ENCODE peak calls at places on chromosomes 7 and 10, in nine cellular contexts. O, L, K, Y, U, P, W, D and N are unnamed samples.

GRCh38 chr7:142303650-142304049 is 45.8 kb upstream of the PRSS58 start:
- DNase-seq in O (no peak), L (no peak), K (no peak), Y (no peak), U (peak), P (no peak), W (peak), D (no peak), N (no peak)

GRCh38 chr7:42549866-42550485 is 313.0 kb upstream of the GLI3 start:
- DNase-seq in O (no peak), L (no peak), K (no peak), Y (no peak), U (no peak), P (peak), W (no peak), D (no peak), N (no peak)

GRCh38 chr7:132933076-132933466 is 148.8 kb downstream of the CHCHD3 start:
- DNase-seq in O (no peak), L (no peak), K (no peak), Y (no peak), U (no peak), P (peak), W (no peak), D (no peak), N (no peak)

GRCh38 chr7:30563326-30563942 is 31.2 kb upstream of the GARS1 start:
- DNase-seq in O (no peak), L (no peak), K (no peak), Y (no peak), U (no peak), P (peak), W (no peak), D (no peak), N (no peak)

GRCh38 chr7:132751282-132751647 is 175.0 kb upstream of the PLXNA4 start:
- DNase-seq in O (no peak), L (no peak), K (no peak), Y (no peak), U (no peak), P (no peak), W (peak), D (no peak), N (no peak)

GRCh38 chr7:114791771-114792170 is 130.1 kb upstream of the MDFIC start:
- DNase-seq in O (no peak), L (no peak), K (no peak), Y (no peak), U (no peak), P (no peak), W (no peak), D (no peak), N (no peak)

GRCh38 chr7:44372560-44373417 is 47.4 kb upstream of the CAMK2B start:
- DNase-seq in O (no peak), L (no peak), K (no peak), Y (no peak), U (no peak), P (no peak), W (no peak), D (no peak), N (no peak)

GRCh38 chr7:78388982-78389381 is 590.4 kb downstream of the PHTF2 start:
- DNase-seq in O (no peak), L (no peak), K (no peak), Y (no peak), U (no peak), P (no peak), W (peak), D (no peak), N (no peak)

GRCh38 chr10:61130366-61130765 is 186.4 kb upstream of the RHOBTB1 start:
- DNase-seq in O (no peak), L (no peak), K (no peak), Y (no peak), U (no peak), P (no peak), W (no peak), D (no peak), N (no peak)

GRCh38 chr7:55280031-55280454 is 85.1 kb upstream of the LANCL2 start:
- DNase-seq in O (peak), L (peak), K (peak), Y (peak), U (peak), P (peak), W (peak), D (peak), N (no peak)

GRCh38 chr7:1665721-1666250 is 4.3 kb upstream of the ELFN1 start:
- DNase-seq in O (peak), L (no peak), K (peak), Y (no peak), U (no peak), P (peak), W (peak), D (no peak), N (no peak)

GRCh38 chr7:1918063-1918645 is 248.1 kb downstream of the ELFN1 start:
- DNase-seq in O (peak), L (no peak), K (no peak), Y (no peak), U (no peak), P (no peak), W (no peak), D (no peak), N (no peak)

GRCh38 chr7:128115326-128115820 is 84.1 kb upstream of the LRRC4 start:
- DNase-seq in O (no peak), L (peak), K (no peak), Y (no peak), U (no peak), P (peak), W (no peak), D (no peak), N (no peak)

GRCh38 chr7:11716185-11716584 is 115.8 kb downstream of the THSD7A start:
- DNase-seq in O (no peak), L (no peak), K (peak), Y (peak), U (no peak), P (peak), W (no peak), D (peak), N (no peak)

GRCh38 chr10:21599582-21599981 is 65.5 kb downstream of the MLLT10 start:
- DNase-seq in O (no peak), L (no peak), K (no peak), Y (peak), U (no peak), P (no peak), W (no peak), D (no peak), N (no peak)

GRCh38 chr10:52322941-52323340 is 8.9 kb downstream of the DKK1 start:
- DNase-seq in O (no peak), L (no peak), K (no peak), Y (no peak), U (no peak), P (no peak), W (no peak), D (no peak), N (no peak)

GRCh38 chr7:36781011-36781738 is 56.9 kb upstream of the AOAH start:
- DNase-seq in O (no peak), L (no peak), K (no peak), Y (no peak), U (peak), P (no peak), W (no peak), D (no peak), N (no peak)

GRCh38 chr10:35202050-35202449 is 75.4 kb downstream of the CREM start:
- DNase-seq in O (no peak), L (no peak), K (no peak), Y (no peak), U (no peak), P (no peak), W (no peak), D (no peak), N (no peak)

GRCh38 chr10:4883079-4883739 is 57.2 kb downstream of the AKR1E2 start:
- DNase-seq in O (peak), L (no peak), K (no peak), Y (peak), U (no peak), P (peak), W (no peak), D (no peak), N (peak)

GRCh38 chr10:132978542-132978941 is 36.2 kb upstream of the CFAP46 start:
- DNase-seq in O (no peak), L (no peak), K (no peak), Y (no peak), U (no peak), P (no peak), W (no peak), D (no peak), N (no peak)
- H3K27ac ChIP-seq in O (no peak), L (no peak), K (no peak), Y (no peak), U (no peak), P (no peak), W (no peak), D (no peak), N (no peak)

DNA sequence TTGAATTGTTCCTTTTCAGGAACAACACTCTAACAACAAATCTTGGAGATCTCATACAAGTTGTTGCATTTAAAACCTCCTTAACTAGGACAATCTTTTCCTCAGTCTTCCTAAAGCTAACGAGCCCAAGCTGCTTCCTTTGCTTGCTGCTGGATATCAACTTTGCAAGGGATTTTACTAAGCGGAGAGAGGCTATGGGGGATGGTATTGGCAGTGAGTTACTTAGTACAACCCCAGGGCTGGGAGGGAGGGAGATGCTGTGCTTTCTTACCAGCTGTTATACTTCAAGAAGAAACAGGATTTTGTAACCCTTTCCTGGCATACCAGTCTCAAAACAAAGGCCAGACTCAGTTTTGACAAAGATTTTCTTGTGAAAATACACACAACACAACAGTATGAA is 19.5 kb upstream of the COL1A2 start:
- DNase-seq in O (peak), L (no peak), K (no peak), Y (peak), U (no peak), P (no peak), W (peak), D (no peak), N (no peak)
- H3K27ac ChIP-seq in O (peak), L (peak), K (no peak), Y (peak), U (no peak), P (no peak), W (peak), D (no peak), N (no peak)

GRCh38 chr10:77498829-77499228 is 138.8 kb downstream of the KCNMA1 start:
- DNase-seq in O (no peak), L (no peak), K (no peak), Y (no peak), U (no peak), P (no peak), W (no peak), D (no peak), N (no peak)
- H3K27ac ChIP-seq in O (no peak), L (no peak), K (peak), Y (no peak), U (no peak), P (no peak), W (no peak), D (peak), N (no peak)

DNA sequence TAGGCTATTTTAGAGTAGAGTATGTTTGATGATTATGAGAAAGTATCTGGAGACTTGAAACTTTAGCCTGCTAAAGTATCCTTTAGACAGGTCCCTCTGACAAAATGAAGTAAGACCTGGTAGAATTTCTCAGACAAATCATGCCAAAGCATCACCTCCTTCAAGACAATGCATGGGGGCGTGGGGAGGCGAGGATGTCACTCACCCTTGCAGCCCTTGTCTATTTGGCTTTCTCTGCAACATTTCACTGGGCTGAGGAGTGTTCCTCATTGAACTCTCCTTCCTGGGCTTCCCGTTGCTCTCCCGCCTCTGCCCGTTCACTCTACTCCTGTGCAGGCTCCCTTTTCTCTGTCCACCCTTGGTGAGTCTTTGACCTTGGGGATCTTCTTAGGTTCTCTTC is 98.5 kb downstream of the JAZF1 start:
- DNase-seq in O (no peak), L (no peak), K (no peak), Y (peak), U (no peak), P (no peak), W (no peak), D (no peak), N (no peak)
- H3K27ac ChIP-seq in O (no peak), L (no peak), K (no peak), Y (no peak), U (no peak), P (no peak), W (no peak), D (no peak), N (no peak)

DNA sequence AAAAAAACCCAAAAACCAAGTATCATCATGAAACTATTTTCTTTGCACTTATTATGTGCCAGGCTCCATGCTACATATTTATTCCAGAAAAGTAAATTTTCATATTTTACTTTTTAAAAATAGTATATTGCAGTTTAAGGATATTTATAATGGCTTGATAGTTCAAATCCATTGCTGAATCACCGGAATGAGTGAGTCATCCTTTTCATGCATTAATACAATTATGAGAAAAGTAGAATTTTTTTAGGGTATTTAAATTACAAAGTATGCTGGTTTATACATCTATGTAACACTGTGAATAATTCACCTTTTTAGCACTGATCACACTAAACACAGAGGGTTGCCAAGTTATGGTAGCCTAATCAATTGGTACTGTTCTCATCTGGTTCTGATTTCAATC is 54.3 kb downstream of the SLC16A9 start:
- DNase-seq in O (no peak), L (no peak), K (no peak), Y (no peak), U (no peak), P (no peak), W (no peak), D (no peak), N (no peak)
- H3K27ac ChIP-seq in O (no peak), L (no peak), K (no peak), Y (no peak), U (no peak), P (no peak), W (no peak), D (no peak), N (no peak)

GRCh38 chr10:31018977-31019376 is 12.7 kb downstream of the ZNF438 start:
- DNase-seq in O (no peak), L (no peak), K (no peak), Y (no peak), U (no peak), P (peak), W (peak), D (no peak), N (no peak)
- H3K27ac ChIP-seq in O (peak), L (no peak), K (no peak), Y (peak), U (no peak), P (no peak), W (no peak), D (no peak), N (no peak)

DNA sequence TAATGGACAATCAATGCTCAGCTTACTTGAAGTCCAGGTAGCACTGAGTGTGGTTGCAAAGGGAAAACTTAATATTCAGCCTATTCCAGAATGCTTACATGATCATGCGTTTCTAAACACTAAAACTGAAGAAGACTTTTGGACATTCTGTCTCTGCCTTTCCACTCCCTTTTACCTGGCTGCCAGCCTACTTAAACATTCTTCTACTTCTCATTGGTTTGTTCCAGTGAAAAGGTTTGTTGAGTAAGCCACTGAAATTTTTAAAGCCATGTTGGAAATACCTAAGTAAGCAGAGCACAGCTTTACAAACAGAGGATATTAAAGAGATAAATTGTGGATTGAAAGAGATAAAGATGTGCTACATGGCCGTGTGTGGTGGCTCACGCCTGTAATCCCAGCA is 1280.8 kb upstream of the AUTS2 start:
- DNase-seq in O (no peak), L (no peak), K (no peak), Y (peak), U (no peak), P (no peak), W (no peak), D (no peak), N (no peak)
- H3K27ac ChIP-seq in O (no peak), L (no peak), K (no peak), Y (no peak), U (no peak), P (no peak), W (no peak), D (no peak), N (no peak)

GRCh38 chr7:100897111-100897608 is 1.5 kb upstream of the ACHE start:
- DNase-seq in O (peak), L (peak), K (peak), Y (peak), U (peak), P (no peak), W (peak), D (no peak), N (no peak)
- H3K27ac ChIP-seq in O (no peak), L (peak), K (no peak), Y (no peak), U (no peak), P (no peak), W (no peak), D (no peak), N (no peak)

GRCh38 chr10:81905161-81905560 is 30.2 kb downstream of the NRG3 start:
- DNase-seq in O (no peak), L (no peak), K (no peak), Y (no peak), U (no peak), P (no peak), W (no peak), D (no peak), N (no peak)
- H3K27ac ChIP-seq in O (no peak), L (no peak), K (no peak), Y (no peak), U (no peak), P (no peak), W (no peak), D (no peak), N (no peak)